ENCODE peak calls at places on chromosomes 5 and 9, in ten cellular contexts. One of them, this sample, is unnamed.
A peak's percentile ranks its signal among the peaks of the same experiment; 100 is the strongest.

GRCh38 chr5:96483878-96484277 is 50.8 kb upstream of the PCSK1 start:
- DNase-seq in psoas muscle: no peak
- DNase-seq in GM23248: peak; percentile 48
- DNase-seq in heart right ventricle: no peak
- DNase-seq in ascending aorta: no peak
- DNase-seq in transverse colon: no peak
- DNase-seq in naive thymus-derived CD4-positive, alpha-beta T cell: no peak
- DNase-seq in tibial nerve: no peak
- DNase-seq in esophagus squamous epithelium: no peak
- DNase-seq in stomach: no peak
- DNase-seq in this sample: no peak

GRCh38 chr9:137959641-137960411 is 82.2 kb downstream of the CACNA1B start:
- DNase-seq in psoas muscle: no peak
- DNase-seq in tibial nerve: no peak
- DNase-seq in transverse colon: no peak
- DNase-seq in GM23248: no peak
- DNase-seq in stomach: peak; percentile 22
- DNase-seq in naive thymus-derived CD4-positive, alpha-beta T cell: no peak
- DNase-seq in heart right ventricle: no peak
- DNase-seq in esophagus squamous epithelium: no peak
- DNase-seq in ascending aorta: no peak
- DNase-seq in this sample: no peak

GRCh38 chr9:132589148-132590036 is 7.0 kb downstream of the BARHL1 start:
- DNase-seq in ascending aorta: no peak
- DNase-seq in stomach: no peak
- DNase-seq in esophagus squamous epithelium: no peak
- DNase-seq in GM23248: peak; percentile 43
- DNase-seq in transverse colon: no peak
- DNase-seq in tibial nerve: no peak
- DNase-seq in naive thymus-derived CD4-positive, alpha-beta T cell: no peak
- DNase-seq in psoas muscle: peak; percentile 33
- DNase-seq in heart right ventricle: no peak
- DNase-seq in this sample: no peak

GRCh38 chr9:11893331-11893730 is 799.9 kb upstream of the TYRP1 start:
- DNase-seq in tibial nerve: no peak
- DNase-seq in psoas muscle: no peak
- DNase-seq in transverse colon: no peak
- DNase-seq in stomach: no peak
- DNase-seq in GM23248: peak; percentile 73
- DNase-seq in esophagus squamous epithelium: no peak
- DNase-seq in naive thymus-derived CD4-positive, alpha-beta T cell: no peak
- DNase-seq in heart right ventricle: no peak
- DNase-seq in ascending aorta: no peak
- DNase-seq in this sample: no peak

GRCh38 chr5:66742083-66742895 is 146.1 kb downstream of the MAST4 start:
- DNase-seq in stomach: peak; percentile 31
- DNase-seq in transverse colon: peak; percentile 17
- DNase-seq in GM23248: no peak
- DNase-seq in esophagus squamous epithelium: no peak
- DNase-seq in heart right ventricle: peak; percentile 37
- DNase-seq in tibial nerve: no peak
- DNase-seq in ascending aorta: no peak
- DNase-seq in psoas muscle: peak; percentile 64
- DNase-seq in naive thymus-derived CD4-positive, alpha-beta T cell: no peak
- DNase-seq in this sample: no peak

GRCh38 chr9:134987906-134988700 is 70.4 kb upstream of the FCN1 start:
- DNase-seq in naive thymus-derived CD4-positive, alpha-beta T cell: no peak
- DNase-seq in stomach: no peak
- DNase-seq in psoas muscle: no peak
- DNase-seq in tibial nerve: no peak
- DNase-seq in esophagus squamous epithelium: no peak
- DNase-seq in transverse colon: no peak
- DNase-seq in GM23248: no peak
- DNase-seq in heart right ventricle: no peak
- DNase-seq in ascending aorta: peak; percentile 55
- DNase-seq in this sample: no peak

GRCh38 chr5:172299916-172300439 is 16.4 kb upstream of the UBTD2 start:
- DNase-seq in transverse colon: no peak
- DNase-seq in naive thymus-derived CD4-positive, alpha-beta T cell: no peak
- DNase-seq in GM23248: peak; percentile 54
- DNase-seq in stomach: no peak
- DNase-seq in psoas muscle: no peak
- DNase-seq in tibial nerve: no peak
- DNase-seq in heart right ventricle: no peak
- DNase-seq in ascending aorta: no peak
- DNase-seq in esophagus squamous epithelium: no peak
- DNase-seq in this sample: no peak

GRCh38 chr5:90940227-90940995 is 381.8 kb downstream of the ADGRV1 start:
- DNase-seq in GM23248: peak; percentile 42
- DNase-seq in naive thymus-derived CD4-positive, alpha-beta T cell: peak; percentile 25
- DNase-seq in psoas muscle: no peak
- DNase-seq in ascending aorta: no peak
- DNase-seq in stomach: no peak
- DNase-seq in esophagus squamous epithelium: no peak
- DNase-seq in transverse colon: peak; percentile 40
- DNase-seq in heart right ventricle: no peak
- DNase-seq in tibial nerve: no peak
- DNase-seq in this sample: peak; percentile 18

GRCh38 chr5:10459080-10460055 is 17.7 kb downstream of the ROPN1L start:
- DNase-seq in stomach: no peak
- DNase-seq in esophagus squamous epithelium: no peak
- DNase-seq in ascending aorta: peak; percentile 55
- DNase-seq in transverse colon: no peak
- DNase-seq in tibial nerve: no peak
- DNase-seq in GM23248: no peak
- DNase-seq in naive thymus-derived CD4-positive, alpha-beta T cell: no peak
- DNase-seq in heart right ventricle: no peak
- DNase-seq in psoas muscle: no peak
- DNase-seq in this sample: no peak

GRCh38 chr5:76521240-76521758 is 101.9 kb downstream of the F2RL2 start:
- DNase-seq in stomach: no peak
- DNase-seq in esophagus squamous epithelium: no peak
- DNase-seq in heart right ventricle: no peak
- DNase-seq in naive thymus-derived CD4-positive, alpha-beta T cell: no peak
- DNase-seq in ascending aorta: no peak
- DNase-seq in psoas muscle: no peak
- DNase-seq in transverse colon: no peak
- DNase-seq in tibial nerve: no peak
- DNase-seq in GM23248: peak; percentile 77
- DNase-seq in this sample: no peak

GRCh38 chr5:159616967-159617366 is 286.7 kb upstream of the IL12B start:
- DNase-seq in GM23248: peak; percentile 75
- DNase-seq in esophagus squamous epithelium: no peak
- DNase-seq in stomach: no peak
- DNase-seq in transverse colon: no peak
- DNase-seq in naive thymus-derived CD4-positive, alpha-beta T cell: no peak
- DNase-seq in ascending aorta: no peak
- DNase-seq in tibial nerve: no peak
- DNase-seq in psoas muscle: no peak
- DNase-seq in heart right ventricle: no peak
- DNase-seq in this sample: no peak

GRCh38 chr5:159619826-159620225 is 289.5 kb upstream of the IL12B start:
- DNase-seq in esophagus squamous epithelium: no peak
- DNase-seq in stomach: no peak
- DNase-seq in naive thymus-derived CD4-positive, alpha-beta T cell: no peak
- DNase-seq in transverse colon: no peak
- DNase-seq in tibial nerve: no peak
- DNase-seq in psoas muscle: no peak
- DNase-seq in heart right ventricle: no peak
- DNase-seq in ascending aorta: no peak
- DNase-seq in GM23248: no peak
- DNase-seq in this sample: no peak

DNA sequence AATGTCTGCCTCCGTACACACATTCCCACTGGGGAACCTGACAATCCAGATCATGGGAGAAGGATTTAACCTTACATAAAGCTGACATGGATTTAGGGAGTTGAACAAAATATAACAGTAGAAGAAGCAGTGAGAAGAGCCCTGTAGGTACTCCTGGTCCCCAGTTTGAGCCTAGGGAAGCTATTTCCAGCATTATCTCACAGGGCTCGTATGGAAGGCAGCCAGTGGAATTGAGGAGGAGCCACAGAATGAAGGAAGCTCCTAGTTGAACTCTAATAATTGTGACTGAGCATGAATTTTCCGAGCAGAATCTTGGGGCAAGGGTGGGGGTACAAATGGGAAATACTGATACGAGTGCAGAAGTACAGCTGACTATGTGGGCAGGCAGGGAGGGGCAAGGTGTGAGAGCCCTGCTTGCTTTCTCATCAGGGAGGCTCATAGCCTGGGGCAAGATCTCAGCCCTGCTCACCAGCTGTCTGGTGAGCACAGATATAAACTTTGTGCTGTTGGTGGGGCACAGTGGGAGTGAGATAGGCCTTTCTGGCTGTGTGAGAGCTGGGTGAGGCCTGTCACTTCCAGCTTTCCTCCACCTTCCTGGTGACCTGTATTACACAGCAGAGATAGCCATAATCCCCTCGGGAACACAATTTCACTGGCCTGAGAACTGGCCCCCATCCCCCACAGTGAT is 290.7 kb upstream of the IL12B start:
- DNase-seq in GM23248: no peak
- DNase-seq in naive thymus-derived CD4-positive, alpha-beta T cell: no peak
- DNase-seq in transverse colon: no peak
- DNase-seq in psoas muscle: no peak
- DNase-seq in esophagus squamous epithelium: no peak
- DNase-seq in tibial nerve: no peak
- DNase-seq in ascending aorta: no peak
- DNase-seq in heart right ventricle: no peak
- DNase-seq in stomach: no peak
- DNase-seq in this sample: no peak
- H3K4me3 ChIP-seq in GM23248: no peak overlapping the region
- H3K4me3 ChIP-seq in naive thymus-derived CD4-positive, alpha-beta T cell: no peak overlapping the region
- H3K4me3 ChIP-seq in transverse colon: no peak overlapping the region
- H3K4me3 ChIP-seq in psoas muscle: no peak overlapping the region
- H3K4me3 ChIP-seq in esophagus squamous epithelium: no peak overlapping the region
- H3K4me3 ChIP-seq in tibial nerve: no peak overlapping the region
- H3K4me3 ChIP-seq in ascending aorta: no peak overlapping the region
- H3K4me3 ChIP-seq in heart right ventricle: no peak overlapping the region
- H3K4me3 ChIP-seq in stomach: no peak overlapping the region
- H3K4me3 ChIP-seq in this sample: no peak overlapping the region

GRCh38 chr9:125632321-125633115 is 74.5 kb downstream of the MAPKAP1 start:
- DNase-seq in esophagus squamous epithelium: no peak
- DNase-seq in psoas muscle: no peak
- DNase-seq in GM23248: peak; percentile 80
- DNase-seq in naive thymus-derived CD4-positive, alpha-beta T cell: no peak
- DNase-seq in stomach: no peak
- DNase-seq in transverse colon: no peak
- DNase-seq in heart right ventricle: no peak
- DNase-seq in ascending aorta: no peak
- DNase-seq in tibial nerve: no peak
- DNase-seq in this sample: no peak
- H3K4me1 ChIP-seq in esophagus squamous epithelium: peaks cover 17% of the 10 kb centered on the region
- H3K4me1 ChIP-seq in psoas muscle: peaks cover 30% of the 10 kb centered on the region
- H3K4me1 ChIP-seq in GM23248: peaks cover 48% of the 10 kb centered on the region
- H3K4me1 ChIP-seq in naive thymus-derived CD4-positive, alpha-beta T cell: peaks cover 11% of the 10 kb centered on the region
- H3K4me1 ChIP-seq in stomach: peaks cover 59% of the 10 kb centered on the region
- H3K4me1 ChIP-seq in transverse colon: peaks cover 21% of the 10 kb centered on the region
- H3K4me1 ChIP-seq in heart right ventricle: peaks cover 53% of the 10 kb centered on the region
- H3K4me1 ChIP-seq in ascending aorta: peaks cover 9% of the 10 kb centered on the region
- H3K4me1 ChIP-seq in tibial nerve: no peaks in the 10 kb centered on the region
- H3K4me1 ChIP-seq in this sample: peaks cover 22% of the 10 kb centered on the region

DNA sequence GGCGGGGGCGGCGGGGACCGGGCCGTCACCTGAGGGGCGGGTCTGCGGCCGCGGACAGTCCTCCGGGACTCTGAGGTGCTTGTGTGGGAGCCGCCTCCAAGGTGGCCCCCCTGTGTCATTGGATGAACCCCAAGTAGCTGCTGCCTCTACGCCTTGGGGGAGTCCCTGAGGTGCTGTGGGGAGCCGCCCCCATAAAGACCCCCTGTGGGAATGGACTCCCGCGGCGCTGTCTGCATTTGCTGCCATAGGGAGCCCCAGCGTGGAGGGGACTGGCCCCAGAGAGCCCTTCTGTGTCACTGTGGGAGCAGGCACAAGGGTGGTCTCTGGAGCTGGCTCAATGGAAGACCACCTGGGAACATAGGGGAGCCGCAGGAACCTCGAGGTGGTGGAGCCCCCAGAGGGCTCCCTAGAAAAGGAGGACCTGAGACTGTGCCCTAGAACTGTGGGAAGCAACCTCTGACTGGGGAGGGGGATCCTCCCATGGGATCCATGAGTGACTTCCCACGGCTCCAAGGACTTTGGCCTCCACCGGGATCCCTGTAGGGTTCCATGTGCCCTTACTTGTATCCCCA is 412 bp downstream of the PHF24 start:
- DNase-seq in tibial nerve: no peak
- DNase-seq in stomach: no peak
- DNase-seq in GM23248: no peak
- DNase-seq in naive thymus-derived CD4-positive, alpha-beta T cell: no peak
- DNase-seq in transverse colon: no peak
- DNase-seq in ascending aorta: no peak
- DNase-seq in esophagus squamous epithelium: no peak
- DNase-seq in heart right ventricle: no peak
- DNase-seq in psoas muscle: no peak
- DNase-seq in this sample: peak; percentile 0
- H3K4me3 ChIP-seq in tibial nerve: peak overlapping the region; percentile 26
- H3K4me3 ChIP-seq in stomach: peak overlapping the region; percentile 54
- H3K4me3 ChIP-seq in GM23248: peak overlapping the region; percentile 59
- H3K4me3 ChIP-seq in naive thymus-derived CD4-positive, alpha-beta T cell: no peak overlapping the region
- H3K4me3 ChIP-seq in transverse colon: no peak overlapping the region
- H3K4me3 ChIP-seq in ascending aorta: peak overlapping the region; percentile 55
- H3K4me3 ChIP-seq in esophagus squamous epithelium: peak overlapping the region; percentile 71
- H3K4me3 ChIP-seq in heart right ventricle: peak overlapping the region; percentile 36
- H3K4me3 ChIP-seq in psoas muscle: peak overlapping the region; percentile 61
- H3K4me3 ChIP-seq in this sample: no peak overlapping the region

GRCh38 chr9:38003946-38004808 is 64.8 kb downstream of the SHB start:
- DNase-seq in esophagus squamous epithelium: no peak
- DNase-seq in heart right ventricle: no peak
- DNase-seq in tibial nerve: no peak
- DNase-seq in naive thymus-derived CD4-positive, alpha-beta T cell: no peak
- DNase-seq in psoas muscle: no peak
- DNase-seq in GM23248: no peak
- DNase-seq in stomach: no peak
- DNase-seq in transverse colon: no peak
- DNase-seq in ascending aorta: no peak
- DNase-seq in this sample: no peak
- H3K4me1 ChIP-seq in esophagus squamous epithelium: peaks cover 34% of the 10 kb centered on the region
- H3K4me1 ChIP-seq in heart right ventricle: peaks cover 80% of the 10 kb centered on the region
- H3K4me1 ChIP-seq in tibial nerve: peaks cover 16% of the 10 kb centered on the region
- H3K4me1 ChIP-seq in naive thymus-derived CD4-positive, alpha-beta T cell: no peaks in the 10 kb centered on the region
- H3K4me1 ChIP-seq in psoas muscle: peaks cover 12% of the 10 kb centered on the region
- H3K4me1 ChIP-seq in GM23248: peaks cover 26% of the 10 kb centered on the region
- H3K4me1 ChIP-seq in stomach: peaks cover 45% of the 10 kb centered on the region
- H3K4me1 ChIP-seq in transverse colon: peaks cover 7% of the 10 kb centered on the region
- H3K4me1 ChIP-seq in ascending aorta: peaks cover 3% of the 10 kb centered on the region
- H3K4me1 ChIP-seq in this sample: peaks cover 13% of the 10 kb centered on the region

GRCh38 chr5:115545065-115545882 is 699 bp upstream of the FEM1C start:
- DNase-seq in heart right ventricle: no peak
- DNase-seq in ascending aorta: no peak
- DNase-seq in tibial nerve: no peak
- DNase-seq in GM23248: no peak
- DNase-seq in transverse colon: peak; percentile 18
- DNase-seq in psoas muscle: no peak
- DNase-seq in esophagus squamous epithelium: no peak
- DNase-seq in stomach: no peak
- DNase-seq in naive thymus-derived CD4-positive, alpha-beta T cell: no peak
- DNase-seq in this sample: no peak
- H3K4me3 ChIP-seq in heart right ventricle: peak overlapping the region; percentile 14
- H3K4me3 ChIP-seq in ascending aorta: peak overlapping the region; percentile 75
- H3K4me3 ChIP-seq in tibial nerve: peak overlapping the region; percentile 96
- H3K4me3 ChIP-seq in GM23248: peak overlapping the region; percentile 59
- H3K4me3 ChIP-seq in transverse colon: no peak overlapping the region
- H3K4me3 ChIP-seq in psoas muscle: peak overlapping the region; percentile 93
- H3K4me3 ChIP-seq in esophagus squamous epithelium: peak overlapping the region; percentile 92
- H3K4me3 ChIP-seq in stomach: peak overlapping the region; percentile 95
- H3K4me3 ChIP-seq in naive thymus-derived CD4-positive, alpha-beta T cell: peak overlapping the region; percentile 62
- H3K4me3 ChIP-seq in this sample: peak overlapping the region; percentile 46

This sample was measured in CD8-positive, alpha-beta memory T cell.